ENCODE peak calls at places on chromosomes 3 and 15, in seven cellular contexts. G, F, A, S, H, I and P are unnamed samples.

GRCh38 chr3:182732232-182733015 is 60.9 kb upstream of the ATP11B start:
- DNase-seq in G (no peak), F (no peak), A (no peak), S (no peak), H (no peak), I (no peak), P (no peak)

GRCh38 chr15:89143503-89144162 is 55.4 kb downstream of the ABHD2 start:
- DNase-seq in G (no peak), F (no peak), A (no peak), S (no peak), H (no peak), I (no peak), P (peak; percentile 90)

GRCh38 chr3:60079076-60079475 is 1029.3 kb upstream of the CFAP20DC start:
- DNase-seq in G (peak; percentile 31), F (no peak), A (no peak), S (peak; percentile 36), H (no peak), I (no peak), P (no peak)

GRCh38 chr3:180633722-180634121 is 31.8 kb downstream of the TTC14 start:
- DNase-seq in G (peak; percentile 34), F (no peak), A (no peak), S (peak; percentile 41), H (no peak), I (no peak), P (no peak)

GRCh38 chr15:64856429-64857145 is 14.9 kb downstream of the PLEKHO2 start:
- DNase-seq in G (peak; percentile 66), F (peak; percentile 91), A (peak; percentile 41), S (peak; percentile 28), H (no peak), I (no peak), P (peak; percentile 80)

GRCh38 chr3:52039846-52040245 is 16.5 kb downstream of the DUSP7 start:
- DNase-seq in G (no peak), F (no peak), A (no peak), S (no peak), H (no peak), I (no peak), P (no peak)

GRCh38 chr3:32992310-32992686 is 40.9 kb downstream of the CCR4 start:
- DNase-seq in G (no peak), F (no peak), A (no peak), S (no peak), H (no peak), I (no peak), P (no peak)

GRCh38 chr15:56149071-56149470 is 94.6 kb downstream of the RFX7 start:
- DNase-seq in G (no peak), F (no peak), A (no peak), S (no peak), H (no peak), I (no peak), P (peak; percentile 33)

GRCh38 chr3:38270606-38271005 is 5.0 kb downstream of the SLC22A13 start:
- DNase-seq in G (no peak), F (peak; percentile 11), A (no peak), S (no peak), H (peak; percentile 72), I (no peak), P (no peak)

GRCh38 chr15:28963711-28964081 is 77.9 kb downstream of the APBA2 start:
- DNase-seq in G (no peak), F (no peak), A (no peak), S (no peak), H (no peak), I (no peak), P (no peak)

GRCh38 chr3:127426444-127427168 is 138.8 kb upstream of the PRR20G start:
- DNase-seq in G (peak; percentile 34), F (no peak), A (peak; percentile 40), S (peak; percentile 18), H (no peak), I (peak; percentile 47), P (no peak)

GRCh38 chr3:63015614-63016016 is 140.4 kb upstream of the CADPS start:
- DNase-seq in G (peak; percentile 97), F (no peak), A (peak; percentile 51), S (peak; percentile 92), H (no peak), I (peak; percentile 69), P (no peak)

GRCh38 chr15:47576921-47577474 is 140.3 kb upstream of the SEMA6D start:
- DNase-seq in G (no peak), F (peak; percentile 16), A (no peak), S (no peak), H (peak; percentile 28), I (no peak), P (peak; percentile 10)

GRCh38 chr3:53841296-53841695 is 4.9 kb downstream of the CHDH start:
- DNase-seq in G (no peak), F (no peak), A (no peak), S (no peak), H (no peak), I (no peak), P (no peak)

GRCh38 chr3:70824078-70824477 is 511.6 kb upstream of the MDFIC2 start:
- DNase-seq in G (no peak), F (no peak), A (no peak), S (no peak), H (no peak), I (no peak), P (peak; percentile 43)

GRCh38 chr3:30400924-30401323 is 205.5 kb upstream of the TGFBR2 start:
- DNase-seq in G (no peak), F (peak; percentile 81), A (no peak), S (no peak), H (no peak), I (no peak), P (peak; percentile 36)

GRCh38 chr3:111244760-111245159 is 173.1 kb downstream of the NECTIN3 start:
- DNase-seq in G (no peak), F (no peak), A (no peak), S (no peak), H (no peak), I (no peak), P (peak; percentile 24)

GRCh38 chr3:99720985-99721632 is 82.7 kb downstream of the COL8A1 start:
- DNase-seq in G (no peak), F (no peak), A (no peak), S (no peak), H (no peak), I (no peak), P (peak; percentile 29)

GRCh38 chr3:43030162-43030935 is 51.2 kb downstream of the GASK1A start:
- DNase-seq in G (no peak), F (no peak), A (no peak), S (no peak), H (no peak), I (no peak), P (no peak)

GRCh38 chr15:29352402-29352801 is 82.8 kb upstream of the NSMCE3 start:
- DNase-seq in G (no peak), F (no peak), A (no peak), S (no peak), H (peak; percentile 89), I (no peak), P (no peak)

DNA sequence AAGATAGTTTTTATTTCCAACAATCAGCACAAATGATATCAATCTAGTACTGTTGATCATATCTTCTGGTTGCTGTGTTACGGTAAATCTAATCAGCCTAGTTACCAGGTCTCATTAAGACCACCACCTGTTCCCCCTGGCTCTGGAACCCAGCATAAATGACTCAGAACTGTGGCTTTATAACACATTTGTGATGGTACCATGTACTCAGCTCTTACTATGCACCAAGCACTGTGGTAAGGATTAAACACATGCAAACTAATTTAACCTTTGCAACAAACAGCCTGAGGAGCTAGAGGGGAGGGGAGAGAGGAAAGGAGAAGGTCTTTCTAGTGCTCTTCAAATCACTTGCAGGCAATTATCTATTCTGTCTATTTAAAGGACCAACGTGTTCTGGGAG is 173.9 kb upstream of the LMCD1 start:
- DNase-seq in G (no peak), F (no peak), A (no peak), S (no peak), H (no peak), I (no peak), P (no peak)
- H3K23ac ChIP-seq in G (no peak overlapping the region), F (no peak overlapping the region), A (no peak overlapping the region), S (no peak overlapping the region), H (no peak overlapping the region), I (no peak overlapping the region), P (no peak overlapping the region)

GRCh38 chr3:154105218-154105975 is 15.8 kb upstream of the ARHGEF26 start:
- DNase-seq in G (no peak), F (no peak), A (no peak), S (no peak), H (no peak), I (no peak), P (peak; percentile 3)

GRCh38 chr3:154098396-154098795 is 22.8 kb upstream of the ARHGEF26 start:
- DNase-seq in G (no peak), F (no peak), A (no peak), S (no peak), H (no peak), I (no peak), P (no peak)

GRCh38 chr3:154100556-154100955 is 20.6 kb upstream of the ARHGEF26 start:
- DNase-seq in G (no peak), F (no peak), A (no peak), S (no peak), H (no peak), I (no peak), P (no peak)

GRCh38 chr3:154095832-154096421 is 25.3 kb upstream of the ARHGEF26 start:
- DNase-seq in G (no peak), F (peak; percentile 30), A (no peak), S (no peak), H (peak; percentile 16), I (no peak), P (peak; percentile 55)

DNA sequence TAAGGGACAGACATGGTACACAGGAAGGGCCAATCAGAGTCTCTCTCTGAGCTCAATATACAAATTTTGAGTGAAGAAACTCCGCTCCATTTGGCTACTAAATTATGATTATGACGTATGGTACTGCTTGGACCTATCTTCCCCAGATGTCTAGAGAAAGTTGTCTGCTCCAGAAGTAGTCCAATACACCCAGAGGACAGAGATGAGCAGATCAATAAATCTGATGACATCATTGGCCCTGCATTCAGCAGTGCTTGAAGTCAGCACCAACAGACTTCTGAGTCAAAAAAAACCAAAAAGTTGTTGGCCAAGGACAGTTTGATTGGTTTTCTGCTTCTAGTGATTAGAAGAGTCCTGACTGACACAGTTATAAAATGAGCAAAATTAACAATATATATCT is 19.9 kb upstream of the ARHGEF26 start:
- DNase-seq in G (no peak), F (no peak), A (no peak), S (no peak), H (no peak), I (no peak), P (no peak)
- H4K8ac ChIP-seq in G (no peak overlapping the region), F (no peak overlapping the region), A (no peak overlapping the region), S (no peak overlapping the region), H (no peak overlapping the region), I (no peak overlapping the region), P (no peak overlapping the region)

GRCh38 chr15:40300771-40301170 is 7.0 kb downstream of the PLCB2 start:
- DNase-seq in G (peak; percentile 10), F (no peak), A (no peak), S (no peak), H (no peak), I (no peak), P (no peak)
- H3K23ac ChIP-seq in G (no peak overlapping the region), F (no peak overlapping the region), A (no peak overlapping the region), S (no peak overlapping the region), H (no peak overlapping the region), I (no peak overlapping the region), P (no peak overlapping the region)

DNA sequence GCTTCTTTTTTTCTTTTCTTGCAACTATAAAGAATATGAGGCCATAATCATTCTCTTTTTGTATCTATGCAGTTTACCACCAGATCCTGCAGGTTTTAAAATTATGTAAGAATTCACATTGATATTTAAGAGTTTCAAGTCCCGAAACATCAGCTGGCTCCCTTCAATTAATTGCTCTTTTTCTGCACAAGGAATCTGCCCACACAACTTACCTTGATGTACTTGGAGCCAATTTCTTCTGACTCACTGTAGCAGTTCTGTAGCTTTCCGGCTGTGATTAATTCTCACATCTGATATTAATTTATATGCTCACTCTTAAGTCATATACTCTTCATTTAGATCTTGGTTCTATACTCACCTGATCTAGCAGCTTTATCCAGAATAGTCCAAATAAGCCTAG is 781.8 kb downstream of the CADM2 start:
- DNase-seq in G (no peak), F (no peak), A (no peak), S (no peak), H (no peak), I (no peak), P (no peak)
- H4K8ac ChIP-seq in G (no peak overlapping the region), F (no peak overlapping the region), A (no peak overlapping the region), S (no peak overlapping the region), H (no peak overlapping the region), I (no peak overlapping the region), P (no peak overlapping the region)